ENCODE peak calls at places on chromosomes 7 and 10, in six cellular contexts. One of them, this sample, is unnamed.
A peak's percentile ranks its signal among the peaks of the same experiment; 100 is the strongest.

GRCh38 chr10:118101501-118101900 is 54.8 kb upstream of the RAB11FIP2 start:
- DNase-seq in epithelial cell of esophagus: no peak
- DNase-seq in amniotic stem cell: no peak
- DNase-seq in HuH-7.5: no peak
- DNase-seq in anterior cingulate cortex: no peak
- DNase-seq in GM19239: no peak
- DNase-seq in this sample: no peak

GRCh38 chr10:61897671-61898434 is 3.6 kb upstream of the ARID5B start:
- DNase-seq in epithelial cell of esophagus: peak; percentile 55
- DNase-seq in amniotic stem cell: no peak
- DNase-seq in HuH-7.5: no peak
- DNase-seq in anterior cingulate cortex: peak; percentile 11
- DNase-seq in GM19239: no peak
- DNase-seq in this sample: peak; percentile 54

GRCh38 chr10:66784796-66785195 is 141.0 kb upstream of the LRRTM3 start:
- DNase-seq in epithelial cell of esophagus: no peak
- DNase-seq in amniotic stem cell: no peak
- DNase-seq in HuH-7.5: no peak
- DNase-seq in anterior cingulate cortex: no peak
- DNase-seq in GM19239: no peak
- DNase-seq in this sample: no peak

GRCh38 chr7:101816499-101817030 is 861 bp upstream of the CUX1 start:
- DNase-seq in epithelial cell of esophagus: peak; percentile 55
- DNase-seq in amniotic stem cell: no peak
- DNase-seq in HuH-7.5: peak; percentile 80
- DNase-seq in anterior cingulate cortex: no peak
- DNase-seq in GM19239: peak; percentile 77
- DNase-seq in this sample: peak; percentile 56

GRCh38 chr7:51324206-51324884 is 7.7 kb upstream of the COBL start:
- DNase-seq in epithelial cell of esophagus: peak; percentile 75
- DNase-seq in amniotic stem cell: no peak
- DNase-seq in HuH-7.5: peak; percentile 37
- DNase-seq in anterior cingulate cortex: no peak
- DNase-seq in GM19239: no peak
- DNase-seq in this sample: no peak

GRCh38 chr10:93495654-93496321 is 624 bp upstream of the CEP55 start:
- DNase-seq in epithelial cell of esophagus: peak; percentile 45
- DNase-seq in amniotic stem cell: no peak
- DNase-seq in HuH-7.5: no peak
- DNase-seq in anterior cingulate cortex: no peak
- DNase-seq in GM19239: no peak
- DNase-seq in this sample: peak; percentile 34

GRCh38 chr7:91850455-91850854 is 30.0 kb downstream of the MTERF1 start:
- DNase-seq in epithelial cell of esophagus: peak; percentile 84
- DNase-seq in amniotic stem cell: no peak
- DNase-seq in HuH-7.5: no peak
- DNase-seq in anterior cingulate cortex: no peak
- DNase-seq in GM19239: no peak
- DNase-seq in this sample: no peak

GRCh38 chr10:21071001-21071673 is 174.0 kb upstream of the NEBL start:
- DNase-seq in epithelial cell of esophagus: no peak
- DNase-seq in amniotic stem cell: no peak
- DNase-seq in HuH-7.5: no peak
- DNase-seq in anterior cingulate cortex: no peak
- DNase-seq in GM19239: no peak
- DNase-seq in this sample: no peak

GRCh38 chr10:5583525-5584175 is 58.9 kb downstream of the CALML3 start:
- DNase-seq in epithelial cell of esophagus: peak; percentile 77
- DNase-seq in amniotic stem cell: no peak
- DNase-seq in HuH-7.5: no peak
- DNase-seq in anterior cingulate cortex: no peak
- DNase-seq in GM19239: peak; percentile 42
- DNase-seq in this sample: no peak

GRCh38 chr7:74057216-74057925 is 26.2 kb upstream of the LIMK1 start:
- DNase-seq in epithelial cell of esophagus: no peak
- DNase-seq in amniotic stem cell: no peak
- DNase-seq in HuH-7.5: no peak
- DNase-seq in anterior cingulate cortex: no peak
- DNase-seq in GM19239: no peak
- DNase-seq in this sample: no peak

GRCh38 chr7:91357929-91358328 is 93.7 kb downstream of the FZD1 start:
- DNase-seq in epithelial cell of esophagus: no peak
- DNase-seq in amniotic stem cell: no peak
- DNase-seq in HuH-7.5: no peak
- DNase-seq in anterior cingulate cortex: no peak
- DNase-seq in GM19239: no peak
- DNase-seq in this sample: no peak

GRCh38 chr10:62795750-62796149 is 8.8 kb upstream of the ADO start:
- DNase-seq in epithelial cell of esophagus: no peak
- DNase-seq in amniotic stem cell: no peak
- DNase-seq in HuH-7.5: no peak
- DNase-seq in anterior cingulate cortex: no peak
- DNase-seq in GM19239: no peak
- DNase-seq in this sample: no peak

GRCh38 chr10:6987536-6987945 is 407.5 kb upstream of the PRKCQ start:
- DNase-seq in epithelial cell of esophagus: no peak
- DNase-seq in amniotic stem cell: no peak
- DNase-seq in HuH-7.5: no peak
- DNase-seq in anterior cingulate cortex: peak; percentile 59
- DNase-seq in GM19239: no peak
- DNase-seq in this sample: no peak

GRCh38 chr10:77946084-77946483 is 19.5 kb upstream of the DLG5 start:
- DNase-seq in epithelial cell of esophagus: no peak
- DNase-seq in amniotic stem cell: no peak
- DNase-seq in HuH-7.5: no peak
- DNase-seq in anterior cingulate cortex: no peak
- DNase-seq in GM19239: no peak
- DNase-seq in this sample: no peak

GRCh38 chr7:121099572-121099971 is 111.1 kb downstream of the CPED1 start:
- DNase-seq in epithelial cell of esophagus: no peak
- DNase-seq in amniotic stem cell: no peak
- DNase-seq in HuH-7.5: no peak
- DNase-seq in anterior cingulate cortex: no peak
- DNase-seq in GM19239: no peak
- DNase-seq in this sample: no peak

GRCh38 chr7:65001291-65001814 is 5.1 kb downstream of the ERV3-1 start:
- DNase-seq in epithelial cell of esophagus: no peak
- DNase-seq in amniotic stem cell: no peak
- DNase-seq in HuH-7.5: no peak
- DNase-seq in anterior cingulate cortex: no peak
- DNase-seq in GM19239: no peak
- DNase-seq in this sample: no peak

GRCh38 chr10:13001041-13001886 is at the start of gene CCDC3:
- DNase-seq in epithelial cell of esophagus: peak; percentile 23
- DNase-seq in amniotic stem cell: no peak
- DNase-seq in HuH-7.5: no peak
- DNase-seq in anterior cingulate cortex: no peak
- DNase-seq in GM19239: no peak
- DNase-seq in this sample: peak; percentile 53

GRCh38 chr10:20215547-20216152 is 399.4 kb downstream of the PLXDC2 start:
- DNase-seq in epithelial cell of esophagus: no peak
- DNase-seq in amniotic stem cell: no peak
- DNase-seq in HuH-7.5: no peak
- DNase-seq in anterior cingulate cortex: no peak
- DNase-seq in GM19239: no peak
- DNase-seq in this sample: no peak

GRCh38 chr10:80410578-80411145 is 2.3 kb downstream of the PRXL2A start:
- DNase-seq in epithelial cell of esophagus: no peak
- DNase-seq in amniotic stem cell: no peak
- DNase-seq in HuH-7.5: no peak
- DNase-seq in anterior cingulate cortex: no peak
- DNase-seq in GM19239: no peak
- DNase-seq in this sample: no peak

GRCh38 chr7:94212160-94212559 is 182.5 kb upstream of the COL1A2 start:
- DNase-seq in epithelial cell of esophagus: no peak
- DNase-seq in amniotic stem cell: no peak
- DNase-seq in HuH-7.5: no peak
- DNase-seq in anterior cingulate cortex: no peak
- DNase-seq in GM19239: no peak
- DNase-seq in this sample: no peak

GRCh38 chr7:135508853-135509588 is 881 bp downstream of the CNOT4 start:
- DNase-seq in epithelial cell of esophagus: peak; percentile 41
- DNase-seq in amniotic stem cell: no peak
- DNase-seq in HuH-7.5: peak; percentile 15
- DNase-seq in anterior cingulate cortex: no peak
- DNase-seq in GM19239: peak; percentile 8
- DNase-seq in this sample: no peak

GRCh38 chr10:128095023-128095752 is 31.0 kb downstream of the MKI67 start:
- DNase-seq in epithelial cell of esophagus: no peak
- DNase-seq in amniotic stem cell: no peak
- DNase-seq in HuH-7.5: no peak
- DNase-seq in anterior cingulate cortex: no peak
- DNase-seq in GM19239: no peak
- DNase-seq in this sample: no peak

GRCh38 chr10:119274519-119275045 is 67.2 kb downstream of the GRK5 start:
- DNase-seq in epithelial cell of esophagus: no peak
- DNase-seq in amniotic stem cell: no peak
- DNase-seq in HuH-7.5: no peak
- DNase-seq in anterior cingulate cortex: no peak
- DNase-seq in GM19239: no peak
- DNase-seq in this sample: no peak

GRCh38 chr10:33967721-33968120 is 633.3 kb upstream of the NRP1 start:
- DNase-seq in epithelial cell of esophagus: no peak
- DNase-seq in amniotic stem cell: no peak
- DNase-seq in HuH-7.5: no peak
- DNase-seq in anterior cingulate cortex: no peak
- DNase-seq in GM19239: no peak
- DNase-seq in this sample: no peak

GRCh38 chr7:41447106-41448042 is 255.5 kb downstream of the INHBA start:
- DNase-seq in epithelial cell of esophagus: no peak
- DNase-seq in amniotic stem cell: no peak
- DNase-seq in HuH-7.5: no peak
- DNase-seq in anterior cingulate cortex: no peak
- DNase-seq in GM19239: no peak
- DNase-seq in this sample: no peak

GRCh38 chr10:121942749-121943148 is 14.9 kb upstream of the ATE1 start:
- DNase-seq in epithelial cell of esophagus: peak; percentile 61
- DNase-seq in amniotic stem cell: peak; percentile 26
- DNase-seq in HuH-7.5: no peak
- DNase-seq in anterior cingulate cortex: no peak
- DNase-seq in GM19239: no peak
- DNase-seq in this sample: no peak

GRCh38 chr10:120578890-120579289 is 121.9 kb downstream of the PLPP4 start:
- DNase-seq in epithelial cell of esophagus: no peak
- DNase-seq in amniotic stem cell: no peak
- DNase-seq in HuH-7.5: no peak
- DNase-seq in anterior cingulate cortex: no peak
- DNase-seq in GM19239: no peak
- DNase-seq in this sample: no peak

GRCh38 chr7:80895056-80895455 is 23.8 kb downstream of the SEMA3C start:
- DNase-seq in epithelial cell of esophagus: no peak
- DNase-seq in amniotic stem cell: no peak
- DNase-seq in HuH-7.5: no peak
- DNase-seq in anterior cingulate cortex: no peak
- DNase-seq in GM19239: no peak
- DNase-seq in this sample: no peak

GRCh38 chr10:133162178-133162909 is 2.3 kb downstream of the KNDC1 start:
- DNase-seq in epithelial cell of esophagus: no peak
- DNase-seq in amniotic stem cell: no peak
- DNase-seq in HuH-7.5: peak; percentile 67
- DNase-seq in anterior cingulate cortex: peak; percentile 77
- DNase-seq in GM19239: no peak
- DNase-seq in this sample: no peak

GRCh38 chr10:101027281-101027680 is 3.6 kb downstream of the PDZD7 start:
- DNase-seq in epithelial cell of esophagus: no peak
- DNase-seq in amniotic stem cell: no peak
- DNase-seq in HuH-7.5: no peak
- DNase-seq in anterior cingulate cortex: no peak
- DNase-seq in GM19239: no peak
- DNase-seq in this sample: no peak

GRCh38 chr7:113159746-113160339 is 41.5 kb upstream of the SMIM30 start:
- DNase-seq in epithelial cell of esophagus: peak; percentile 50
- DNase-seq in amniotic stem cell: no peak
- DNase-seq in HuH-7.5: peak; percentile 37
- DNase-seq in anterior cingulate cortex: no peak
- DNase-seq in GM19239: peak; percentile 5
- DNase-seq in this sample: no peak

GRCh38 chr10:111078505-111079185 is 1.8 kb downstream of the ADRA2A start:
- DNase-seq in epithelial cell of esophagus: no peak
- DNase-seq in amniotic stem cell: no peak
- DNase-seq in HuH-7.5: no peak
- DNase-seq in anterior cingulate cortex: no peak
- DNase-seq in GM19239: no peak
- DNase-seq in this sample: no peak

GRCh38 chr7:130273863-130274262 is 7.2 kb downstream of the CPA2 start:
- DNase-seq in epithelial cell of esophagus: peak; percentile 36
- DNase-seq in amniotic stem cell: no peak
- DNase-seq in HuH-7.5: no peak
- DNase-seq in anterior cingulate cortex: no peak
- DNase-seq in GM19239: no peak
- DNase-seq in this sample: no peak